ENCODE peak calls at places on chromosomes 6 and 20, in six cellular contexts. S is WERI-Rb-1; Q is sigmoid colon; F is stimulated activated CD4-positive, alpha-beta T cell treated with anti-CD3 and anti-CD28 coated beads, TNF-alpha, amount 100 ng/mL, for 4 hours; A is activated CD4-positive, alpha-beta T cell treated with anti-CD3 and anti-CD28 coated beads, Interleukin-2, amount 10 ng/mL, durations not matched to agents 7 days and 5 days; G is activated T-cell treated with anti-CD3 and anti-CD28 coated beads, Interleukin-2, amount 50 U/mL, for 72 hours. O is an unnamed sample.

GRCh38 chr6:10995114-10995707 is 48.9 kb downstream of the ELOVL2 start:
- DNase-seq in A (no peak), S (no peak), Q (no peak), G (no peak), F (no peak), O (no peak)

GRCh38 chr20:266213-266603 is 8.7 kb downstream of the DEFB132 start:
- DNase-seq in F (no peak), G (no peak), Q (no peak), A (no peak), S (no peak), O (peak; percentile 19)

GRCh38 chr6:42864602-42865001 is 14.8 kb upstream of the RPL7L1 start:
- DNase-seq in A (no peak), G (no peak), Q (no peak), S (no peak), F (no peak), O (no peak)

GRCh38 chr6:25279748-25280616 is 808 bp downstream of the CARMIL1 start:
- DNase-seq in Q (peak; percentile 68), S (peak; percentile 48), A (peak; percentile 15), F (peak; percentile 1), G (peak; percentile 32), O (peak; percentile 23)

GRCh38 chr20:47358672-47359532 is 2.4 kb upstream of the ZMYND8 start:
- DNase-seq in Q (peak; percentile 94), S (peak; percentile 88), A (no peak), G (peak; percentile 10), F (no peak), O (no peak)

GRCh38 chr6:5541751-5542432 is 280.6 kb downstream of the FARS2 start:
- DNase-seq in S (no peak), F (no peak), A (no peak), Q (no peak), G (no peak), O (no peak)

GRCh38 chr6:39273394-39273793 is 40.8 kb downstream of the KCNK17 start:
- DNase-seq in Q (no peak), F (no peak), S (no peak), A (no peak), G (no peak), O (no peak)

GRCh38 chr6:9437836-9438235 is 977.0 kb downstream of the TFAP2A start:
- DNase-seq in Q (no peak), S (no peak), A (no peak), F (no peak), G (no peak), O (no peak)

GRCh38 chr6:124999105-124999764 is 37.0 kb downstream of the RNF217 start:
- DNase-seq in Q (no peak), A (no peak), S (no peak), F (no peak), G (no peak), O (no peak)

O was measured in activated CD8-positive, alpha-beta T cell treated with anti-CD3 and anti-CD28 coated beads, Interleukin-2, amount 10 ng/mL, durations not matched to agents 7 days and 5 days.